ENCODE peak calls at places on chromosome 2, in ten cellular contexts. Y is caudate nucleus; S is NCI-H1105; W is pons; C is NK-92 treated with Interleukin-12 subunit alpha and Interleukin-12 subunit beta, amount 100 ng/mL, for 24 hours; K is left ventricle myocardium inferior; F is WTC11; D is fibroblast of the aortic adventitia; R is tibial artery; O is AG10803. P is an unnamed sample.
A peak's percentile ranks its signal among the peaks of the same experiment; 100 is the strongest.

GRCh38 chr2:71071681-71072398 is 3.4 kb downstream of the NAGK start:
- DNase-seq in Y (no peak), C (no peak), D (no peak), F (peak; percentile 23), K (peak; percentile 23), R (no peak), W (peak; percentile 85), O (no peak), S (no peak), P (no peak)

GRCh38 chr2:44651974-44652373 is 289.5 kb upstream of the SIX3 start:
- DNase-seq in S (no peak), K (no peak), O (no peak), F (no peak), Y (no peak), W (no peak), C (no peak), R (no peak), D (no peak), P (no peak)

GRCh38 chr2:239440511-239440959 is 39.7 kb upstream of the HDAC4 start:
- DNase-seq in F (peak; percentile 26), W (peak; percentile 98), Y (peak; percentile 73), C (no peak), R (no peak), K (no peak), O (no peak), S (no peak), D (no peak), P (peak; percentile 69)

GRCh38 chr2:78245394-78246140 is 723.4 kb upstream of the LRRTM4 start:
- DNase-seq in S (no peak), Y (no peak), K (no peak), O (no peak), W (no peak), F (no peak), R (no peak), D (no peak), C (no peak), P (peak; percentile 30)

GRCh38 chr2:154537845-154538244 is 160.7 kb upstream of the KCNJ3 start:
- DNase-seq in D (no peak), S (no peak), O (no peak), Y (no peak), W (no peak), F (no peak), R (no peak), K (no peak), C (no peak), P (no peak)

GRCh38 chr2:54558188-54558975 is 102.3 kb downstream of the SPTBN1 start:
- DNase-seq in D (peak; percentile 59), Y (no peak), K (peak; percentile 53), S (peak; percentile 63), F (peak; percentile 82), C (no peak), W (no peak), R (peak; percentile 68), O (peak; percentile 43), P (peak; percentile 79)

GRCh38 chr2:237590272-237591020 is at the start of gene RAB17:
- DNase-seq in Y (no peak), R (no peak), C (no peak), W (no peak), O (peak; percentile 31), S (peak; percentile 45), D (peak; percentile 67), K (no peak), F (peak; percentile 51), P (no peak)

GRCh38 chr2:63767307-63767706 is 74.4 kb upstream of the UGP2 start:
- DNase-seq in F (no peak), O (no peak), D (no peak), S (no peak), C (no peak), K (no peak), Y (no peak), W (no peak), R (no peak), P (no peak)

GRCh38 chr2:36701391-36701795 is 4.9 kb downstream of the VIT start:
- DNase-seq in C (no peak), R (no peak), K (no peak), Y (no peak), W (no peak), D (peak; percentile 28), S (no peak), F (no peak), O (no peak), P (no peak)

GRCh38 chr2:20584637-20585321 is 66.1 kb downstream of the HS1BP3 start:
- DNase-seq in W (peak; percentile 94), K (peak; percentile 21), Y (no peak), F (peak; percentile 63), O (peak; percentile 98), R (peak; percentile 83), D (peak; percentile 96), C (no peak), S (no peak), P (peak; percentile 87)

GRCh38 chr2:217383620-217384019 is 523.8 kb upstream of the TNP1 start:
- DNase-seq in R (no peak), F (no peak), Y (no peak), K (no peak), S (no peak), O (no peak), C (no peak), W (no peak), D (no peak), P (no peak)

GRCh38 chr2:188949046-188949818 is 24.9 kb upstream of the COL3A1 start:
- DNase-seq in K (no peak), C (no peak), S (no peak), Y (no peak), F (no peak), D (no peak), R (no peak), W (no peak), O (no peak), P (no peak)

GRCh38 chr2:177796011-177796410 is 276.6 kb downstream of the PDE11A start:
- DNase-seq in S (no peak), R (no peak), C (no peak), F (no peak), O (no peak), W (no peak), Y (no peak), D (no peak), K (peak; percentile 37), P (no peak)

GRCh38 chr2:241314933-241315182 is 614 bp downstream of the HDLBP start:
- DNase-seq in O (no peak), K (no peak), F (no peak), C (no peak), R (no peak), Y (no peak), W (no peak), D (no peak), S (no peak), P (no peak)

GRCh38 chr2:18378020-18378653 is 182.3 kb downstream of the RDH14 start:
- DNase-seq in F (peak; percentile 37), O (peak; percentile 33), K (no peak), W (peak; percentile 58), Y (no peak), D (peak; percentile 67), C (no peak), S (peak; percentile 16), R (no peak), P (peak; percentile 56)

P was measured in neuronal stem cell.